ENCODE peak calls at places on chromosome 2, in four cellular contexts. One of them, this sample, is unnamed.

GRCh38 chr2:231330311-231330710 is 65.2 kb upstream of the B3GNT7 start:
- DNase-seq in cardiac fibroblast: no peak
- DNase-seq in nephron progenitor cell: no peak
- DNase-seq in left kidney: no peak
- DNase-seq in this sample: no peak

GRCh38 chr2:154477319-154477718 is 221.2 kb upstream of the KCNJ3 start:
- DNase-seq in left kidney: no peak
- DNase-seq in cardiac fibroblast: no peak
- DNase-seq in nephron progenitor cell: no peak
- DNase-seq in this sample: no peak

GRCh38 chr2:11710210-11710609 is 36.2 kb upstream of the LPIN1 start:
- DNase-seq in left kidney: no peak
- DNase-seq in nephron progenitor cell: no peak
- DNase-seq in cardiac fibroblast: peak; percentile 86
- DNase-seq in this sample: no peak

GRCh38 chr2:127389778-127390435 is 2.1 kb upstream of the MAP3K2 start:
- DNase-seq in nephron progenitor cell: no peak
- DNase-seq in cardiac fibroblast: no peak
- DNase-seq in left kidney: no peak
- DNase-seq in this sample: no peak

GRCh38 chr2:160229591-160229990 is 29.5 kb upstream of the ITGB6 start:
- DNase-seq in nephron progenitor cell: no peak
- DNase-seq in left kidney: no peak
- DNase-seq in cardiac fibroblast: peak; percentile 63
- DNase-seq in this sample: no peak

GRCh38 chr2:171741189-171741588 is 53.9 kb downstream of the DYNC1I2 start:
- DNase-seq in left kidney: no peak
- DNase-seq in cardiac fibroblast: peak; percentile 4
- DNase-seq in nephron progenitor cell: no peak
- DNase-seq in this sample: no peak

GRCh38 chr2:214853906-214854305 is 44.4 kb upstream of the BARD1 start:
- DNase-seq in cardiac fibroblast: no peak
- DNase-seq in left kidney: no peak
- DNase-seq in nephron progenitor cell: no peak
- DNase-seq in this sample: no peak

GRCh38 chr2:44938287-44939073 is 3.0 kb upstream of the SIX3 start:
- DNase-seq in cardiac fibroblast: no peak
- DNase-seq in nephron progenitor cell: peak; percentile 61
- DNase-seq in left kidney: peak; percentile 73
- DNase-seq in this sample: peak; percentile 78

GRCh38 chr2:72024451-72025175 is 123.0 kb downstream of the CYP26B1 start:
- DNase-seq in nephron progenitor cell: no peak
- DNase-seq in cardiac fibroblast: no peak
- DNase-seq in left kidney: no peak
- DNase-seq in this sample: no peak

GRCh38 chr2:142069489-142069888 is 61.3 kb downstream of the LRP1B start:
- DNase-seq in nephron progenitor cell: no peak
- DNase-seq in cardiac fibroblast: no peak
- DNase-seq in left kidney: no peak
- DNase-seq in this sample: no peak

GRCh38 chr2:177265386-177265690 is 811 bp upstream of the NFE2L2 start:
- DNase-seq in cardiac fibroblast: no peak
- DNase-seq in nephron progenitor cell: no peak
- DNase-seq in left kidney: no peak
- DNase-seq in this sample: no peak